ENCODE peak calls at places on chromosomes 16 and 17, in eight cellular contexts. V is heart right ventricle, A is lower lobe of right lung, O is upper lobe of left lung, M is uterus, W is choroid plexus epithelial cell, P is ascending aorta, R is psoas muscle. T is an unnamed sample.

GRCh38 chr16:81593481-81593880 is 148.9 kb downstream of the CMIP start:
- DNase-seq in V (no peak), A (no peak), O (no peak), M (no peak), W (no peak), P (no peak), R (no peak), T (no peak)

GRCh38 chr17:74798239-74798707 is 22.1 kb upstream of the NAT9 start:
- DNase-seq in V (no peak), A (no peak), O (no peak), M (no peak), W (peak; percentile 27), P (no peak), R (no peak), T (no peak)

GRCh38 chr16:77812856-77813523 is 24.6 kb downstream of the VAT1L start:
- DNase-seq in V (no peak), A (no peak), O (no peak), M (no peak), W (no peak), P (no peak), R (no peak), T (no peak)

GRCh38 chr17:66675991-66676371 is 158.9 kb upstream of the CACNG5 start:
- DNase-seq in V (no peak), A (peak; percentile 77), O (no peak), M (peak; percentile 61), W (peak; percentile 92), P (no peak), R (peak; percentile 22), T (no peak)

GRCh38 chr16:22194707-22195444 is 11.2 kb upstream of the EEF2K start:
- DNase-seq in V (no peak), A (no peak), O (no peak), M (no peak), W (no peak), P (no peak), R (no peak), T (no peak)

GRCh38 chr16:2429771-2430663 is 770 bp downstream of the CCNF start:
- DNase-seq in V (no peak), A (no peak), O (no peak), M (no peak), W (peak; percentile 47), P (no peak), R (no peak), T (peak; percentile 26)

GRCh38 chr17:73307130-73307529 is 4.7 kb downstream of the CDC42EP4 start:
- DNase-seq in V (no peak), A (no peak), O (no peak), M (no peak), W (no peak), P (no peak), R (no peak), T (no peak)

GRCh38 chr16:75108792-75109731 is 7.5 kb downstream of the LDHD start:
- DNase-seq in V (peak; percentile 82), A (peak; percentile 92), O (peak; percentile 84), M (peak; percentile 85), W (peak; percentile 90), P (peak; percentile 96), R (peak; percentile 88), T (peak; percentile 94)

GRCh38 chr16:6857575-6857974 is 475.1 kb upstream of the RBFOX1 start:
- DNase-seq in V (no peak), A (no peak), O (no peak), M (no peak), W (no peak), P (no peak), R (no peak), T (no peak)

GRCh38 chr17:80751460-80752368 is 207.1 kb downstream of the RPTOR start:
- DNase-seq in V (no peak), A (no peak), O (no peak), M (peak; percentile 33), W (peak; percentile 77), P (no peak), R (peak; percentile 75), T (no peak)

GRCh38 chr17:57494446-57494845 is 238.1 kb downstream of the MSI2 start:
- DNase-seq in V (no peak), A (no peak), O (no peak), M (no peak), W (no peak), P (no peak), R (no peak), T (no peak)

GRCh38 chr17:72702136-72702735 is 390.3 kb downstream of the SLC39A11 start:
- DNase-seq in V (no peak), A (no peak), O (no peak), M (no peak), W (no peak), P (no peak), R (no peak), T (peak; percentile 59)

GRCh38 chr16:88276591-88276990 is 106.2 kb upstream of the ZNF469 start:
- DNase-seq in V (no peak), A (no peak), O (no peak), M (no peak), W (no peak), P (no peak), R (no peak), T (no peak)

GRCh38 chr16:22670551-22670970 is 143.4 kb upstream of the HS3ST2 start:
- DNase-seq in V (no peak), A (no peak), O (no peak), M (no peak), W (peak; percentile 11), P (peak; percentile 60), R (no peak), T (no peak)

DNA sequence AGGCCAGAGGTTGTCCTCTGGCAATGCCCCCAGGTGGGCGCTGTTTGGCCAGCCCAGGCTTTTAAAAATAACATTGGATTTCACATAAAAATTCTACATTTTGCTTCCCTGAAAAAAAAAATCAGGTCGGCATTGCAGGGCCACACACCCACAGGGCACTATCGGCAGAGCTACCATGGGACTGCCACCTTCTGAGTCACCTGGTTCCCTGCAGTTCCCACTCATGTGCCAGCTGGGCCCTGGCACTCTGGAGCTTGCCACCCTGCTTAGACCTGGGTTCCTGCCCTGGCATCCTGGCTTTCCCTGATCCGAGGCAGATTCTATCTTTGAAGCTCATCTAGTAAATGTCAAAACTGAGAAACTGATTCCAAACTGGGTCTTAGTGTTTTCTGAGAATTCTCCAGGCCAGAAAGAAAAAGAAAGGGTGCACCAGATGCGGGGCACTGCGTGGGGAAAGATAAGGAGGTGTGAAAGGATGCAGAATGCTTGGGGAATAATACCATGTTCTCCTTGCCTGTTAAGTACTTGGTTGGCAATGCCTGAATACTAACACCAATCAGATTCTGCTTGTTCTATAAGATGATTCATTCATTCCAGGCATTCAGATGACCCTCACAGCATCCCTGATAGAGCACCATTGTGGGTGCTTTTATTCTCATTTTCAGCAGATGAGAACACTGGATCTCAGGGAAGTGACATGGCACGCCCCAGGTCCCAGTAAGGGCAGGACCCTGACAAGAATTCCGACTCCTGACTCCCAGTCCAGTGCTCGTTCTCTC is 51.8 kb downstream of the RAI1 start:
- DNase-seq in V (no peak), A (no peak), O (no peak), M (no peak), W (peak; percentile 69), P (no peak), R (no peak), T (peak; percentile 62)
- TF ChIP-seq CTCF in V (no peak), A (no peak), O (no peak), M (no peak), W (no peak), P (no peak), R (no peak), T (no peak)

DNA sequence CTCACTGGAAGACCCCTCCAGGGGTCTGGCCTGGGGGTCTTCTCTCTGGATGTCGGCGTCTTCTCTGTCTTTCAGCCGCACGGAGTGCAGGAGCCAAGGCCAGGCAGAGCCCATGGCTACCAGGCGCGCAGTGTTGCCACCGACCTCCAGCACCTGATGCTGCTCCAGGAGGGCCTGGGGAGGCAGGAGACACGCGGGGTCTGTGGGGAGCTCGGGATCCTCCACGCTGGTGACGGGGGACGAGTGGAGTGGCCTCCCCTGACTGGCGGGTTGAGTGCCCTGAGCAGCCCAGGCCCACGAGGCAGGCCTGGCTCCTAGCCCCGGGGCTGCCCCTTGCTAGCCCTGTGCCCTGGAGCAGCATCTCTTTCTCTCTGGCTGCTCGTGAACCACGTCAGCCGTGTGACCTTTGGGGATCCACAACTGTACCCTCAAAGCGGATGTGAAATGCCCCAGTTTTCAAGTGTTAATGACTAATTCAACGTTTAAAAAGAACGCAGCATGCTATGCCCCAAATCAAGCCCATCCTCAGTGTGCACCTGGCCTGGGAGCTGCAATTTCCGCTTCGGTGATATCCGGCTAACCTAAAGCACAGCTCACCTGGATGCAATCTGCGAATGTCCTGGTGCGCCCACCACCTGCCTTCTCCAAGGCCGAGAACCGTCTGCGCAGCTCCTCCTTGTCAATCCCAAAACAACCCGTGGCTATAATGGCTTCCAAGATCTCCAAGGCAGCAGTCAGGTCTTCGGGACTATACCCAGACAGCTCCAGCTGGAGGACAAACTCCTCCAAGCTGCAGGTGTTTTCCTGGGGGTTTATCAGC is 62.9 kb downstream of the IL21R start:
- DNase-seq in V (no peak), A (peak; percentile 32), O (peak; percentile 72), M (no peak), W (no peak), P (no peak), R (no peak), T (no peak)
- H3K4me3 ChIP-seq in V (no peak overlapping the region), A (no peak overlapping the region), O (no peak overlapping the region), M (no peak overlapping the region), W (no peak overlapping the region), P (no peak overlapping the region), R (no peak overlapping the region), T (no peak overlapping the region)

DNA sequence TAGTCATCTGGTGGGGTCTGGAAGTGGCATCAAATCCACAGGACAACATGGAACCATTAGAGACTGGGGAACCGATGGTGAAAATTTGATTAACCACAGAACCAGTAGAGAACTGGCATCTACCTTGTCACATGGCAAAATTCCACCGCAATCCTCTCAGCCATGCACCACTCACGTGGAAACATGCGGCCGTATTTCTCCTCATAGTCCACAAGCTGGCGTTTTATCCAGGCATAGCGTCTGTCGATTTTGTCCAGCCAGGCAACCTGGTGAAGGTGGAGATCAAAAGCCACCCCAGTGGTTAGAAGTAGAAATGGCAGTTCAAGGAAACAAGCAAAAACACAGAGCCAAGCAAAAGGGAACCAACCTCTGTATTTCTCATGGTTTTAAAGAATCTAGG is 87.6 kb downstream of the VPS53 start:
- DNase-seq in V (no peak), A (no peak), O (no peak), M (no peak), W (no peak), P (no peak), R (no peak), T (no peak)
- TF ChIP-seq CTCF in V (no peak), A (no peak), O (no peak), M (no peak), W (peak; percentile 15), P (no peak), R (no peak), T (no peak)

GRCh38 chr16:4327386-4327781 is 11.5 kb downstream of the GLIS2 start:
- DNase-seq in V (no peak), A (no peak), O (no peak), M (no peak), W (no peak), P (no peak), R (no peak), T (no peak)

GRCh38 chr16:4328580-4329353 is 12.9 kb downstream of the GLIS2 start:
- DNase-seq in V (no peak), A (no peak), O (no peak), M (no peak), W (no peak), P (no peak), R (peak; percentile 51), T (no peak)

GRCh38 chr16:4329354-4329775 is 13.5 kb downstream of the GLIS2 start:
- DNase-seq in V (no peak), A (no peak), O (no peak), M (no peak), W (no peak), P (no peak), R (no peak), T (no peak)

GRCh38 chr16:4330277-4330882 is 14.5 kb downstream of the GLIS2 start:
- DNase-seq in V (peak; percentile 84), A (peak; percentile 88), O (peak; percentile 95), M (peak; percentile 79), W (peak; percentile 80), P (peak; percentile 91), R (peak; percentile 87), T (peak; percentile 78)

GRCh38 chr16:4327782-4328579 is 12.1 kb downstream of the GLIS2 start:
- DNase-seq in V (peak; percentile 89), A (peak; percentile 84), O (peak; percentile 87), M (peak; percentile 83), W (peak; percentile 79), P (peak; percentile 86), R (peak; percentile 79), T (peak; percentile 84)
- H3K4me3 ChIP-seq in V (peak overlapping the region; percentile 57), A (peak overlapping the region; percentile 56), O (peak overlapping the region; percentile 46), M (peak overlapping the region; percentile 44), W (peak overlapping the region; percentile 57), P (peak overlapping the region; percentile 61), R (peak overlapping the region; percentile 66), T (peak overlapping the region; percentile 41)